ENCODE peak calls at places on chromosomes 3 and 15, in five cellular contexts. W is neural progenitor cell, J is sigmoid colon, E is HFF-Myc, C is WERI-Rb-1. V is an unnamed sample.

GRCh38 chr15:91302588-91303439 is 202.8 kb downstream of the SV2B start:
- DNase-seq in E (peak; percentile 24), C (peak; percentile 39), W (peak; percentile 87), J (no peak), V (no peak)

GRCh38 chr15:96330450-96331140 is at the start of gene NR2F2:
- DNase-seq in C (peak; percentile 82), J (peak; percentile 99), E (peak; percentile 94), W (peak; percentile 100), V (peak; percentile 99)

GRCh38 chr15:64844576-64845140 is 2.9 kb downstream of the PLEKHO2 start:
- DNase-seq in E (no peak), C (no peak), J (peak; percentile 66), W (peak; percentile 39), V (no peak)

GRCh38 chr3:32432711-32433530 is 41.3 kb downstream of the CMTM7 start:
- DNase-seq in W (no peak), C (no peak), J (no peak), E (no peak), V (peak; percentile 66)

GRCh38 chr3:53255775-53256703 is at the start of gene TKT:
- DNase-seq in C (peak; percentile 84), W (peak; percentile 96), J (peak; percentile 93), E (no peak), V (peak; percentile 92)

GRCh38 chr15:45871121-45871855 is 236.5 kb downstream of the SQOR start:
- DNase-seq in J (no peak), W (no peak), E (no peak), C (no peak), V (peak; percentile 87)

GRCh38 chr3:99839613-99840012 is 22.0 kb downstream of the CMSS1 start:
- DNase-seq in E (no peak), W (no peak), C (no peak), J (no peak), V (no peak)

GRCh38 chr3:133883657-133884546 is 11.8 kb downstream of the RAB6B start:
- DNase-seq in E (no peak), C (no peak), J (no peak), W (no peak), V (peak; percentile 59)

GRCh38 chr3:193572426-193572908 is 17.8 kb upstream of the ATP13A4 start:
- DNase-seq in C (peak; percentile 47), J (peak; percentile 67), W (peak; percentile 81), E (peak; percentile 35), V (no peak)

GRCh38 chr3:107458871-107459270 is 63.9 kb upstream of the BBX start:
- DNase-seq in J (no peak), C (no peak), E (no peak), W (no peak), V (no peak)

GRCh38 chr3:57059416-57059815 is 1.0 kb upstream of the SPATA12 start:
- DNase-seq in C (no peak), J (no peak), E (no peak), W (no peak), V (no peak)

GRCh38 chr3:195453236-195453635 is 10.4 kb upstream of the ACAP2 start:
- DNase-seq in C (no peak), E (no peak), W (no peak), J (no peak), V (no peak)

GRCh38 chr15:98611031-98611430 is 37.3 kb upstream of the IGF1R start:
- DNase-seq in E (no peak), C (no peak), W (no peak), J (no peak), V (peak; percentile 72)

GRCh38 chr3:132351222-132351806 is 34.1 kb downstream of the ACP3 start:
- DNase-seq in C (no peak), E (no peak), W (no peak), J (no peak), V (no peak)
- TF ChIP-seq CTCF in C (no peak), E (no peak), W (no peak), J (no peak), V (no peak)

DNA sequence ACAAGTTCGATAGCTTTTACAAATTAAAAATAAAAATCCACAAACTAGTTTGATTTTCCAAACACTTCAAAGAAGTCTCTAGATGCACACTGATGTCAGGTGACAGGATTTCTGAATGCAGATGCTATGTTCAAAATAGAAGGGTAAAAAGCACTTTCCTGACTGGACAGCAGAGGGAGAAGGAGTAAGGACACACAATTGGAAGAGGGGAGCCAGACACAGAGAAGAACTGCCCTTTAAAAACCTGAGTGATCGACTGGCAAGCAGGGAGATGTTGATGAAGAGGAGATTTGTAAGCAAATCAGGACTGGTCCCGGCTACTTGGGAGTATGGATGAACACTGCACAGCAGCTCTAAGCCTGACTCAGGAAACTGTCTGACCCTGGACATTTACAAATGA is 612.8 kb downstream of the MAGI1 start:
- DNase-seq in J (no peak), E (no peak), W (peak; percentile 44), C (no peak), V (no peak)
- TF ChIP-seq CTCF in J (no peak), E (peak; percentile 26), W (peak; percentile 60), C (peak; percentile 15), V (peak; percentile 52)

DNA sequence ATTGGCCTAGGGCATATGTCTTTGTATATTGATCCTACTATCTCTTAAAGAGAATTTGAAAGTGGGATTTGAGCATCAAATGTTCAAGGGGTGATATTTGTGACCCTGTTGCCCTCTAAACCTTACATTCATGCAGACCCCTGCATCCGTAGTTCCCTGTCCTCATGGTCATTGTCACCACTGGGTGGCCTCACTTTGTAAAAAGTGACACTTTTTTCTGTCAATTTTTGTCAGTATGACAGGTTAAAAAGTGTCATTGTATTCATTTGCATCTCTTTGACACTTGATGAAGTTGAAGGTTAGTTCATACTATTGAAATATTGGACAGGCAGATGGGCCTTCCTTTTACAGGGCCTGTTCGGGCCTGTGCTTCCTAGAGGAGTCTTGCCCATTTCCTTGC is 12.3 kb upstream of the KLF15 start:
- DNase-seq in C (no peak), W (no peak), E (no peak), J (peak; percentile 22), V (no peak)
- TF ChIP-seq CTCF in C (no peak), W (no peak), E (no peak), J (no peak), V (no peak)

GRCh38 chr3:52106951-52107611 is 47.1 kb downstream of the POC1A start:
- DNase-seq in C (no peak), W (no peak), E (no peak), J (peak; percentile 27), V (no peak)

GRCh38 chr3:52112056-52112455 is 42.2 kb downstream of the POC1A start:
- DNase-seq in E (no peak), W (no peak), C (no peak), J (peak; percentile 42), V (no peak)

GRCh38 chr3:52110502-52110901 is 43.7 kb downstream of the POC1A start:
- DNase-seq in C (no peak), E (no peak), J (no peak), W (no peak), V (no peak)

GRCh38 chr3:52109556-52110380 is 44.5 kb downstream of the POC1A start:
- DNase-seq in W (no peak), E (no peak), C (no peak), J (peak; percentile 32), V (no peak)

DNA sequence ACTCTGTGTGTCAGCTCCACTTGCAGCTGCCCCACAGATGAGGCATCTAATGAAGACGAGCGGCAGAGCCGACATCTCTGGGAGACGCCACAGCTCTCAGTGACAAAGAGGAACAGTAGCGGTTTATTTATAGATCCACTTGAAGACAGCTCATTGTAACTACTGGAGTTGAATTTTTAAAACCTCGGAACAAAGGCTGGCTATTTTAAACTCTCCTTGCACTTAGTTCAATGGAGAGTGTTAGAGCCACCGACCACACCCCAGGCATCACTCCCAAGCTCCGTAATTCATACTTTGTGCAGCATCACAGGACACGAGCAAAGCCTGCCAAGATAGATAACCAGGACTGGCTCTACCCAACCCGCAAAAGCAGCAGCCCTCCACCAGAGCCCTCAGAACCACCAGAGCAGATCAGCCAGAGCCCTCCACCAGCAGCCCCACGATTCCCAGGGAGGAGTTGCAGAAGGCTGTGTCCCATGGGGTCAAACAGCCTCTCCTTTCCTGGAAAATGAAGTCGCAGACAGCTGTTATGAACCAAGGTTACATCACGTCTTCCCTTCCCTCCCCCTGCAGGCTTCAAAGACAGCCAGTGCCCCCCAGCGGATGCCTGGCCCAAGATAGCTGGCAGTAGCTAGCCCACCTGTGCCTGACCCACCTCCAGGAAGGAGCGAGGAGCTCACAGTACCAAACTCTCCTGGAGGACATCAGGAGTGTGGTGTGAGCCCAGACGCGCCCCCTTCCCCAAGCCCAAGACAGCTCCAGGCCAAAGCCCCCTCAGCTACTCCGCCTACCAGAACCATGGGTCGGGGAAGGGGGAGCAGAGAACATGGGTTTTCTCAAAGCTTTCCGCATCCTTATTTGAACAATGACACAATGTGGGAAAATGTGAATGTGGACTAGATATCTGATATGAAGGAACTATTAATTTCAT is 45.7 kb downstream of the POC1A start:
- DNase-seq in W (no peak), C (peak; percentile 38), E (no peak), J (peak; percentile 64), V (no peak)
- TF ChIP-seq CTCF in W (no peak), C (no peak), E (peak; percentile 22), J (no peak), V (no peak)

GRCh38 chr3:129131465-129132088 is 10.0 kb upstream of the RAB43 start:
- DNase-seq in J (no peak), E (no peak), C (no peak), W (no peak), V (no peak)

GRCh38 chr3:129132097-129132866 is 10.7 kb upstream of the RAB43 start:
- DNase-seq in W (no peak), J (no peak), C (peak; percentile 26), E (no peak), V (no peak)

GRCh38 chr3:129126726-129127280 is 5.2 kb upstream of the RAB43 start:
- DNase-seq in J (no peak), E (no peak), W (no peak), C (no peak), V (no peak)

GRCh38 chr3:129128357-129129155 is 7.0 kb upstream of the RAB43 start:
- DNase-seq in C (no peak), J (no peak), W (no peak), E (no peak), V (no peak)

GRCh38 chr3:129130291-129130813 is 8.7 kb upstream of the RAB43 start:
- DNase-seq in J (no peak), W (no peak), E (no peak), C (no peak), V (no peak)
- TF ChIP-seq CTCF in J (no peak), W (no peak), E (no peak), C (no peak), V (no peak)

GRCh38 chr15:72199721-72200212 is 2.2 kb upstream of the GRAMD2A start:
- DNase-seq in J (peak; percentile 85), C (peak; percentile 77), E (peak; percentile 39), W (peak; percentile 69), V (no peak)

GRCh38 chr15:72197045-72197459 is 535 bp downstream of the GRAMD2A start:
- DNase-seq in E (no peak), J (no peak), W (peak; percentile 49), C (peak; percentile 23), V (no peak)

GRCh38 chr15:72196409-72197044 is 1.1 kb downstream of the GRAMD2A start:
- DNase-seq in J (no peak), E (no peak), C (peak; percentile 24), W (no peak), V (no peak)

GRCh38 chr15:72198410-72199270 is 1.1 kb upstream of the GRAMD2A start:
- DNase-seq in W (no peak), E (no peak), C (no peak), J (no peak), V (no peak)

GRCh38 chr15:72197460-72198409 is at the start of gene GRAMD2A:
- DNase-seq in J (no peak), E (no peak), W (peak; percentile 65), C (peak; percentile 47), V (no peak)
- TF ChIP-seq CTCF in J (no peak), E (no peak), W (no peak), C (no peak), V (no peak)

V was measured in osteocyte.